ENCODE peak calls at places on chromosomes 7 and 10, in nine cellular contexts. B is left kidney, W is HCT116, C is frontal cortex, V is T1000, Y is uterus, N is IMR-90, G is SHP77 treated with DMSO at 0.1 percent for 48 hours, H is sciatic nerve. O is an unnamed sample.
A peak's percentile ranks its signal among the peaks of the same experiment; 100 is the strongest.

GRCh38 chr10:93481213-93481930 is 762 bp downstream of the MYOF start:
- DNase-seq in H (no peak), W (no peak), B (no peak), G (no peak), V (no peak), Y (no peak), N (no peak), C (no peak), O (no peak)

GRCh38 chr7:28618383-28618782 is 206.1 kb downstream of the CREB5 start:
- DNase-seq in Y (no peak), C (no peak), G (no peak), N (peak; percentile 12), V (no peak), H (no peak), B (no peak), W (no peak), O (no peak)

GRCh38 chr10:118369806-118370205 is 27.7 kb upstream of the FAM204A start:
- DNase-seq in H (no peak), Y (no peak), N (no peak), V (no peak), C (no peak), W (no peak), B (no peak), G (peak; percentile 85), O (no peak)

GRCh38 chr10:22321831-22322662 is 1.1 kb downstream of the BMI1 start:
- DNase-seq in Y (no peak), W (no peak), B (peak; percentile 60), C (peak; percentile 71), V (peak; percentile 93), N (no peak), H (peak; percentile 67), G (no peak), O (no peak)

GRCh38 chr10:47383254-47384147 is 592 bp downstream of the ZNF488 start:
- DNase-seq in V (no peak), G (no peak), H (no peak), N (no peak), C (no peak), W (no peak), B (peak; percentile 42), Y (no peak), O (no peak)

GRCh38 chr7:101599787-101600186 is 29.3 kb downstream of the MYL10 start:
- DNase-seq in B (no peak), H (no peak), Y (no peak), N (no peak), W (no peak), C (no peak), G (no peak), V (no peak), O (no peak)

GRCh38 chr10:93973748-93974445 is 19.8 kb upstream of the PLCE1 start:
- DNase-seq in G (no peak), V (no peak), H (no peak), Y (no peak), N (no peak), C (no peak), W (no peak), B (no peak), O (no peak)

GRCh38 chr7:730501-731439 is 3.7 kb upstream of the PRKAR1B start:
- DNase-seq in N (peak; percentile 24), W (no peak), G (no peak), Y (no peak), C (peak; percentile 45), B (no peak), V (no peak), H (peak; percentile 35), O (no peak)

GRCh38 chr7:66114743-66115727 is at the start of gene CRCP:
- DNase-seq in G (peak; percentile 66), V (peak; percentile 34), H (peak; percentile 88), W (no peak), N (peak; percentile 70), C (peak; percentile 83), B (peak; percentile 94), Y (peak; percentile 82), O (peak; percentile 75)

O was measured in fibroblast of the aortic adventitia.